ENCODE peak calls at places on chromosomes 2 and 18, in nine cellular contexts. One of them, this sample, is unnamed.

GRCh38 chr2:203059567-203059966 is 44.9 kb downstream of the NBEAL1 start:
- DNase-seq in CD8-positive, alpha-beta T cell: no peak
- DNase-seq in AG09309: no peak
- DNase-seq in NCI-H1930: no peak
- DNase-seq in neural crest cell: no peak
- DNase-seq in hepatocyte: no peak
- DNase-seq in right cardiac atrium: no peak
- DNase-seq in H1: no peak
- DNase-seq in Caki2: no peak
- DNase-seq in this sample: no peak

GRCh38 chr2:150911766-150912280 is 349.8 kb downstream of the RBM43 start:
- DNase-seq in H1: no peak
- DNase-seq in AG09309: peak
- DNase-seq in CD8-positive, alpha-beta T cell: no peak
- DNase-seq in NCI-H1930: no peak
- DNase-seq in neural crest cell: no peak
- DNase-seq in hepatocyte: peak
- DNase-seq in right cardiac atrium: peak
- DNase-seq in Caki2: peak
- DNase-seq in this sample: no peak

GRCh38 chr18:79855147-79855910 is 57.6 kb downstream of the KCNG2 start:
- DNase-seq in AG09309: no peak
- DNase-seq in NCI-H1930: no peak
- DNase-seq in CD8-positive, alpha-beta T cell: no peak
- DNase-seq in Caki2: no peak
- DNase-seq in hepatocyte: no peak
- DNase-seq in H1: no peak
- DNase-seq in right cardiac atrium: no peak
- DNase-seq in neural crest cell: no peak
- DNase-seq in this sample: no peak

GRCh38 chr18:70333757-70334156 is 44.9 kb downstream of the SOCS6 start:
- DNase-seq in NCI-H1930: no peak
- DNase-seq in CD8-positive, alpha-beta T cell: no peak
- DNase-seq in H1: no peak
- DNase-seq in right cardiac atrium: no peak
- DNase-seq in hepatocyte: peak
- DNase-seq in AG09309: peak
- DNase-seq in neural crest cell: no peak
- DNase-seq in Caki2: no peak
- DNase-seq in this sample: no peak

GRCh38 chr2:42342061-42342794 is 18.8 kb downstream of the COX7A2L start:
- DNase-seq in NCI-H1930: no peak
- DNase-seq in CD8-positive, alpha-beta T cell: no peak
- DNase-seq in right cardiac atrium: no peak
- DNase-seq in hepatocyte: peak
- DNase-seq in H1: peak
- DNase-seq in AG09309: peak
- DNase-seq in Caki2: peak
- DNase-seq in neural crest cell: no peak
- DNase-seq in this sample: no peak

GRCh38 chr2:136510244-136510643 is 255.1 kb upstream of the THSD7B start:
- DNase-seq in AG09309: no peak
- DNase-seq in neural crest cell: no peak
- DNase-seq in H1: peak
- DNase-seq in NCI-H1930: no peak
- DNase-seq in right cardiac atrium: no peak
- DNase-seq in Caki2: no peak
- DNase-seq in CD8-positive, alpha-beta T cell: no peak
- DNase-seq in hepatocyte: no peak
- DNase-seq in this sample: no peak

GRCh38 chr2:176818653-176819052 is 393.9 kb upstream of the HNRNPA3 start:
- DNase-seq in Caki2: no peak
- DNase-seq in NCI-H1930: no peak
- DNase-seq in AG09309: no peak
- DNase-seq in H1: no peak
- DNase-seq in hepatocyte: no peak
- DNase-seq in CD8-positive, alpha-beta T cell: no peak
- DNase-seq in right cardiac atrium: no peak
- DNase-seq in neural crest cell: no peak
- DNase-seq in this sample: no peak

GRCh38 chr2:142140434-142140845 is 9.6 kb upstream of the LRP1B start:
- DNase-seq in right cardiac atrium: no peak
- DNase-seq in H1: no peak
- DNase-seq in Caki2: peak
- DNase-seq in hepatocyte: peak
- DNase-seq in neural crest cell: no peak
- DNase-seq in AG09309: no peak
- DNase-seq in NCI-H1930: peak
- DNase-seq in CD8-positive, alpha-beta T cell: no peak
- DNase-seq in this sample: no peak

GRCh38 chr2:63856302-63856600 is 14.6 kb downstream of the UGP2 start:
- DNase-seq in hepatocyte: no peak
- DNase-seq in neural crest cell: no peak
- DNase-seq in H1: no peak
- DNase-seq in right cardiac atrium: no peak
- DNase-seq in CD8-positive, alpha-beta T cell: no peak
- DNase-seq in NCI-H1930: no peak
- DNase-seq in Caki2: no peak
- DNase-seq in AG09309: no peak
- DNase-seq in this sample: no peak

GRCh38 chr18:61141691-61142090 is 191.5 kb upstream of the CDH20 start:
- DNase-seq in Caki2: no peak
- DNase-seq in H1: no peak
- DNase-seq in neural crest cell: no peak
- DNase-seq in right cardiac atrium: no peak
- DNase-seq in NCI-H1930: no peak
- DNase-seq in hepatocyte: peak
- DNase-seq in CD8-positive, alpha-beta T cell: no peak
- DNase-seq in AG09309: no peak
- DNase-seq in this sample: no peak

GRCh38 chr18:23498877-23499570 is 4.3 kb upstream of the RMC1 start:
- DNase-seq in H1: no peak
- DNase-seq in neural crest cell: peak
- DNase-seq in Caki2: peak
- DNase-seq in right cardiac atrium: peak
- DNase-seq in AG09309: peak
- DNase-seq in CD8-positive, alpha-beta T cell: peak
- DNase-seq in NCI-H1930: peak
- DNase-seq in hepatocyte: peak
- DNase-seq in this sample: peak

GRCh38 chr18:79616651-79617518 is 62.7 kb upstream of the CTDP1 start:
- DNase-seq in H1: no peak
- DNase-seq in AG09309: no peak
- DNase-seq in hepatocyte: peak
- DNase-seq in right cardiac atrium: peak
- DNase-seq in NCI-H1930: no peak
- DNase-seq in Caki2: no peak
- DNase-seq in neural crest cell: no peak
- DNase-seq in CD8-positive, alpha-beta T cell: no peak
- DNase-seq in this sample: no peak

GRCh38 chr2:140200307-140200706 is 1420.1 kb upstream of the NXPH2 start:
- DNase-seq in H1: no peak
- DNase-seq in right cardiac atrium: no peak
- DNase-seq in Caki2: no peak
- DNase-seq in CD8-positive, alpha-beta T cell: no peak
- DNase-seq in AG09309: no peak
- DNase-seq in NCI-H1930: no peak
- DNase-seq in neural crest cell: no peak
- DNase-seq in hepatocyte: no peak
- DNase-seq in this sample: no peak

GRCh38 chr18:31741096-31741735 is 19.5 kb downstream of the SLC25A52 start:
- DNase-seq in AG09309: no peak
- DNase-seq in H1: no peak
- DNase-seq in NCI-H1930: peak
- DNase-seq in neural crest cell: peak
- DNase-seq in right cardiac atrium: no peak
- DNase-seq in CD8-positive, alpha-beta T cell: peak
- DNase-seq in hepatocyte: peak
- DNase-seq in Caki2: no peak
- DNase-seq in this sample: peak

GRCh38 chr2:53545159-53546055 is 222.2 kb upstream of the CHAC2 start:
- DNase-seq in neural crest cell: no peak
- DNase-seq in CD8-positive, alpha-beta T cell: no peak
- DNase-seq in AG09309: no peak
- DNase-seq in hepatocyte: no peak
- DNase-seq in right cardiac atrium: no peak
- DNase-seq in Caki2: no peak
- DNase-seq in NCI-H1930: no peak
- DNase-seq in H1: no peak
- DNase-seq in this sample: peak

GRCh38 chr18:79756826-79757225 is 40.9 kb upstream of the KCNG2 start:
- DNase-seq in CD8-positive, alpha-beta T cell: no peak
- DNase-seq in neural crest cell: no peak
- DNase-seq in AG09309: no peak
- DNase-seq in H1: no peak
- DNase-seq in hepatocyte: no peak
- DNase-seq in Caki2: no peak
- DNase-seq in right cardiac atrium: no peak
- DNase-seq in NCI-H1930: no peak
- DNase-seq in this sample: no peak

GRCh38 chr2:36800381-36800780 is 103.9 kb downstream of the VIT start:
- DNase-seq in Caki2: no peak
- DNase-seq in neural crest cell: no peak
- DNase-seq in NCI-H1930: no peak
- DNase-seq in H1: no peak
- DNase-seq in AG09309: no peak
- DNase-seq in right cardiac atrium: no peak
- DNase-seq in CD8-positive, alpha-beta T cell: peak
- DNase-seq in hepatocyte: no peak
- DNase-seq in this sample: peak

GRCh38 chr2:169637620-169638019 is 53.5 kb downstream of the PPIG start:
- DNase-seq in right cardiac atrium: no peak
- DNase-seq in Caki2: no peak
- DNase-seq in H1: no peak
- DNase-seq in hepatocyte: no peak
- DNase-seq in CD8-positive, alpha-beta T cell: no peak
- DNase-seq in AG09309: peak
- DNase-seq in neural crest cell: no peak
- DNase-seq in NCI-H1930: no peak
- DNase-seq in this sample: no peak

GRCh38 chr2:235544687-235544965 is 50.8 kb downstream of the AGAP1 start:
- DNase-seq in AG09309: no peak
- DNase-seq in hepatocyte: no peak
- DNase-seq in Caki2: no peak
- DNase-seq in neural crest cell: no peak
- DNase-seq in NCI-H1930: no peak
- DNase-seq in H1: no peak
- DNase-seq in CD8-positive, alpha-beta T cell: no peak
- DNase-seq in right cardiac atrium: no peak
- DNase-seq in this sample: no peak

GRCh38 chr18:23963443-23964185 is 50.9 kb upstream of the TTC39C start:
- DNase-seq in NCI-H1930: no peak
- DNase-seq in H1: no peak
- DNase-seq in neural crest cell: no peak
- DNase-seq in AG09309: no peak
- DNase-seq in hepatocyte: no peak
- DNase-seq in Caki2: peak
- DNase-seq in CD8-positive, alpha-beta T cell: no peak
- DNase-seq in right cardiac atrium: no peak
- DNase-seq in this sample: no peak

GRCh38 chr2:42457011-42457410 is 36.8 kb downstream of the KCNG3 start:
- DNase-seq in AG09309: no peak
- DNase-seq in Caki2: no peak
- DNase-seq in right cardiac atrium: no peak
- DNase-seq in NCI-H1930: no peak
- DNase-seq in H1: no peak
- DNase-seq in hepatocyte: no peak
- DNase-seq in CD8-positive, alpha-beta T cell: no peak
- DNase-seq in neural crest cell: no peak
- DNase-seq in this sample: no peak

GRCh38 chr2:223269386-223269785 is 217.4 kb downstream of the KCNE4 start:
- DNase-seq in Caki2: no peak
- DNase-seq in right cardiac atrium: no peak
- DNase-seq in hepatocyte: no peak
- DNase-seq in CD8-positive, alpha-beta T cell: no peak
- DNase-seq in AG09309: no peak
- DNase-seq in neural crest cell: no peak
- DNase-seq in NCI-H1930: no peak
- DNase-seq in H1: no peak
- DNase-seq in this sample: no peak

GRCh38 chr18:26566874-26567273 is 18.5 kb upstream of the KCTD1 start:
- DNase-seq in neural crest cell: no peak
- DNase-seq in NCI-H1930: no peak
- DNase-seq in hepatocyte: no peak
- DNase-seq in H1: no peak
- DNase-seq in AG09309: no peak
- DNase-seq in Caki2: no peak
- DNase-seq in CD8-positive, alpha-beta T cell: no peak
- DNase-seq in right cardiac atrium: no peak
- DNase-seq in this sample: no peak

GRCh38 chr18:494602-494983 is 5.9 kb downstream of the COLEC12 start:
- DNase-seq in Caki2: no peak
- DNase-seq in H1: no peak
- DNase-seq in CD8-positive, alpha-beta T cell: no peak
- DNase-seq in NCI-H1930: no peak
- DNase-seq in hepatocyte: no peak
- DNase-seq in right cardiac atrium: no peak
- DNase-seq in neural crest cell: no peak
- DNase-seq in AG09309: no peak
- DNase-seq in this sample: no peak

GRCh38 chr2:70190086-70190412 is 770 bp downstream of the C2orf42 start:
- DNase-seq in neural crest cell: no peak
- DNase-seq in NCI-H1930: no peak
- DNase-seq in right cardiac atrium: no peak
- DNase-seq in AG09309: peak
- DNase-seq in H1: no peak
- DNase-seq in CD8-positive, alpha-beta T cell: peak
- DNase-seq in Caki2: no peak
- DNase-seq in hepatocyte: peak
- DNase-seq in this sample: peak

GRCh38 chr2:109275120-109276040 is 146.4 kb downstream of the SH3RF3 start:
- DNase-seq in hepatocyte: no peak
- DNase-seq in AG09309: no peak
- DNase-seq in neural crest cell: no peak
- DNase-seq in H1: no peak
- DNase-seq in right cardiac atrium: no peak
- DNase-seq in NCI-H1930: no peak
- DNase-seq in CD8-positive, alpha-beta T cell: no peak
- DNase-seq in Caki2: no peak
- DNase-seq in this sample: no peak

GRCh38 chr2:152562208-152562884 is 154.9 kb downstream of the PRPF40A start:
- DNase-seq in CD8-positive, alpha-beta T cell: no peak
- DNase-seq in neural crest cell: no peak
- DNase-seq in Caki2: no peak
- DNase-seq in H1: no peak
- DNase-seq in AG09309: no peak
- DNase-seq in hepatocyte: no peak
- DNase-seq in right cardiac atrium: no peak
- DNase-seq in NCI-H1930: no peak
- DNase-seq in this sample: no peak

GRCh38 chr2:98552499-98553179 is 55.7 kb downstream of the COA5 start:
- DNase-seq in H1: no peak
- DNase-seq in CD8-positive, alpha-beta T cell: no peak
- DNase-seq in right cardiac atrium: no peak
- DNase-seq in AG09309: no peak
- DNase-seq in NCI-H1930: no peak
- DNase-seq in Caki2: no peak
- DNase-seq in neural crest cell: no peak
- DNase-seq in hepatocyte: no peak
- DNase-seq in this sample: no peak